ENCODE peak calls at places on chromosomes 13 and 19, in six cellular contexts. One of them, this sample, is unnamed.

GRCh38 chr19:16197188-16197621 is 506 bp upstream of the AP1M1 start:
- DNase-seq in A549: no peak
- DNase-seq in HepG2: peak
- DNase-seq in K562: no peak
- DNase-seq in GM12878: no peak
- DNase-seq in endothelial cell of umbilical vein: peak
- DNase-seq in this sample: no peak

GRCh38 chr19:9847087-9847671 is 12.1 kb downstream of the PIN1 start:
- DNase-seq in A549: peak
- DNase-seq in HepG2: peak
- DNase-seq in K562: peak
- DNase-seq in GM12878: no peak
- DNase-seq in endothelial cell of umbilical vein: peak
- DNase-seq in this sample: peak

GRCh38 chr13:77833331-77833863 is 85.2 kb downstream of the EDNRB start:
- DNase-seq in A549: no peak
- DNase-seq in HepG2: no peak
- DNase-seq in K562: no peak
- DNase-seq in GM12878: no peak
- DNase-seq in endothelial cell of umbilical vein: no peak
- DNase-seq in this sample: no peak

GRCh38 chr13:94192576-94192975 is 286.9 kb downstream of the DCT start:
- DNase-seq in A549: peak
- DNase-seq in HepG2: peak
- DNase-seq in K562: peak
- DNase-seq in GM12878: no peak
- DNase-seq in endothelial cell of umbilical vein: no peak
- DNase-seq in this sample: peak

GRCh38 chr19:50909240-50910070 is 1.7 kb downstream of the KLK4 start:
- DNase-seq in A549: peak
- DNase-seq in HepG2: peak
- DNase-seq in K562: peak
- DNase-seq in GM12878: no peak
- DNase-seq in endothelial cell of umbilical vein: peak
- DNase-seq in this sample: peak

GRCh38 chr13:107099661-107100060 is 531.7 kb upstream of the ARGLU1 start:
- DNase-seq in A549: no peak
- DNase-seq in HepG2: no peak
- DNase-seq in K562: no peak
- DNase-seq in GM12878: no peak
- DNase-seq in endothelial cell of umbilical vein: no peak
- DNase-seq in this sample: no peak

GRCh38 chr13:50646070-50646469 is 197.4 kb downstream of the DLEU7 start:
- DNase-seq in A549: no peak
- DNase-seq in HepG2: no peak
- DNase-seq in K562: no peak
- DNase-seq in GM12878: no peak
- DNase-seq in endothelial cell of umbilical vein: no peak
- DNase-seq in this sample: no peak

GRCh38 chr19:1651548-1652394 is 644 bp downstream of the TCF3 start:
- DNase-seq in A549: no peak
- DNase-seq in HepG2: no peak
- DNase-seq in K562: peak
- DNase-seq in GM12878: no peak
- DNase-seq in endothelial cell of umbilical vein: peak
- DNase-seq in this sample: peak

GRCh38 chr19:18597809-18598660 is 8.6 kb downstream of the CRLF1 start:
- DNase-seq in A549: no peak
- DNase-seq in HepG2: no peak
- DNase-seq in K562: no peak
- DNase-seq in GM12878: no peak
- DNase-seq in endothelial cell of umbilical vein: no peak
- DNase-seq in this sample: no peak

GRCh38 chr13:21528616-21529015 is 69.5 kb upstream of the ZDHHC20 start:
- DNase-seq in A549: no peak
- DNase-seq in HepG2: no peak
- DNase-seq in K562: no peak
- DNase-seq in GM12878: no peak
- DNase-seq in endothelial cell of umbilical vein: no peak
- DNase-seq in this sample: no peak

GRCh38 chr19:952680-953500 is 27.1 kb downstream of the ARID3A start:
- DNase-seq in A549: no peak
- DNase-seq in HepG2: peak
- DNase-seq in K562: peak
- DNase-seq in GM12878: no peak
- DNase-seq in endothelial cell of umbilical vein: no peak
- DNase-seq in this sample: peak

GRCh38 chr13:99652901-99653300 is 151.6 kb downstream of the TM9SF2 start:
- DNase-seq in A549: no peak
- DNase-seq in HepG2: no peak
- DNase-seq in K562: no peak
- DNase-seq in GM12878: no peak
- DNase-seq in endothelial cell of umbilical vein: no peak
- DNase-seq in this sample: no peak

GRCh38 chr19:45809643-45810159 is 5.4 kb downstream of the RSPH6A start:
- DNase-seq in A549: peak
- DNase-seq in HepG2: no peak
- DNase-seq in K562: peak
- DNase-seq in GM12878: no peak
- DNase-seq in endothelial cell of umbilical vein: peak
- DNase-seq in this sample: peak

GRCh38 chr19:50759886-50760285 is 10.4 kb upstream of the GPR32 start:
- DNase-seq in A549: peak
- DNase-seq in HepG2: peak
- DNase-seq in K562: peak
- DNase-seq in GM12878: no peak
- DNase-seq in endothelial cell of umbilical vein: peak
- DNase-seq in this sample: peak

GRCh38 chr13:35388979-35389378 is 87.5 kb downstream of the MAB21L1 start:
- DNase-seq in A549: no peak
- DNase-seq in HepG2: no peak
- DNase-seq in K562: no peak
- DNase-seq in GM12878: no peak
- DNase-seq in endothelial cell of umbilical vein: peak
- DNase-seq in this sample: no peak

GRCh38 chr13:79185580-79185979 is 220.5 kb downstream of the RBM26 start:
- DNase-seq in A549: no peak
- DNase-seq in HepG2: peak
- DNase-seq in K562: no peak
- DNase-seq in GM12878: no peak
- DNase-seq in endothelial cell of umbilical vein: no peak
- DNase-seq in this sample: peak

GRCh38 chr13:76516013-76516412 is 370.2 kb downstream of the KCTD12 start:
- DNase-seq in A549: no peak
- DNase-seq in HepG2: no peak
- DNase-seq in K562: no peak
- DNase-seq in GM12878: no peak
- DNase-seq in endothelial cell of umbilical vein: no peak
- DNase-seq in this sample: no peak

GRCh38 chr13:83449666-83450395 is 432.4 kb downstream of the SLITRK1 start:
- DNase-seq in A549: peak
- DNase-seq in HepG2: no peak
- DNase-seq in K562: no peak
- DNase-seq in GM12878: no peak
- DNase-seq in endothelial cell of umbilical vein: no peak
- DNase-seq in this sample: no peak

GRCh38 chr19:46979770-46980105 is 39.9 kb upstream of the NPAS1 start:
- DNase-seq in A549: no peak
- DNase-seq in HepG2: no peak
- DNase-seq in K562: no peak
- DNase-seq in GM12878: no peak
- DNase-seq in endothelial cell of umbilical vein: no peak
- DNase-seq in this sample: no peak

GRCh38 chr19:7562646-7563393 is 27.3 kb downstream of the PNPLA6 start:
- DNase-seq in A549: no peak
- DNase-seq in HepG2: no peak
- DNase-seq in K562: peak
- DNase-seq in GM12878: no peak
- DNase-seq in endothelial cell of umbilical vein: no peak
- DNase-seq in this sample: peak

GRCh38 chr19:34148672-34149185 is 23.6 kb upstream of the LSM14A start:
- DNase-seq in A549: no peak
- DNase-seq in HepG2: no peak
- DNase-seq in K562: no peak
- DNase-seq in GM12878: no peak
- DNase-seq in endothelial cell of umbilical vein: no peak
- DNase-seq in this sample: no peak

GRCh38 chr19:45469132-45469834 is 1.5 kb downstream of the FOSB start:
- DNase-seq in A549: peak
- DNase-seq in HepG2: peak
- DNase-seq in K562: peak
- DNase-seq in GM12878: peak
- DNase-seq in endothelial cell of umbilical vein: peak
- DNase-seq in this sample: peak

GRCh38 chr13:36357692-36358091 is 11.5 kb upstream of the SPART start:
- DNase-seq in A549: no peak
- DNase-seq in HepG2: no peak
- DNase-seq in K562: no peak
- DNase-seq in GM12878: no peak
- DNase-seq in endothelial cell of umbilical vein: no peak
- DNase-seq in this sample: no peak

GRCh38 chr19:13078897-13079541 is 23.6 kb downstream of the LYL1 start:
- DNase-seq in A549: no peak
- DNase-seq in HepG2: no peak
- DNase-seq in K562: no peak
- DNase-seq in GM12878: no peak
- DNase-seq in endothelial cell of umbilical vein: no peak
- DNase-seq in this sample: no peak

GRCh38 chr13:98450012-98450411 is 126.9 kb downstream of the STK24 start:
- DNase-seq in A549: no peak
- DNase-seq in HepG2: no peak
- DNase-seq in K562: no peak
- DNase-seq in GM12878: no peak
- DNase-seq in endothelial cell of umbilical vein: no peak
- DNase-seq in this sample: no peak

GRCh38 chr13:34833562-34834182 is 108.4 kb upstream of the NBEA start:
- DNase-seq in A549: peak
- DNase-seq in HepG2: no peak
- DNase-seq in K562: no peak
- DNase-seq in GM12878: no peak
- DNase-seq in endothelial cell of umbilical vein: peak
- DNase-seq in this sample: peak

GRCh38 chr19:10988380-10988779 is 27.6 kb downstream of the SMARCA4 start:
- DNase-seq in A549: no peak
- DNase-seq in HepG2: no peak
- DNase-seq in K562: no peak
- DNase-seq in GM12878: no peak
- DNase-seq in endothelial cell of umbilical vein: no peak
- DNase-seq in this sample: no peak
- TF ChIP-seq MYC in A549: no peak
- TF ChIP-seq MYC in HepG2: no peak
- TF ChIP-seq MYC in K562: no peak
- TF ChIP-seq MYC in GM12878: no peak
- TF ChIP-seq MYC in endothelial cell of umbilical vein: no peak
- TF ChIP-seq MYC in this sample: no peak

GRCh38 chr19:49440439-49441209 is 703 bp downstream of the SLC17A7 start:
- DNase-seq in A549: no peak
- DNase-seq in HepG2: no peak
- DNase-seq in K562: no peak
- DNase-seq in GM12878: no peak
- DNase-seq in endothelial cell of umbilical vein: no peak
- DNase-seq in this sample: no peak

GRCh38 chr19:49442793-49443365 is 1.6 kb upstream of the SLC17A7 start:
- DNase-seq in A549: peak
- DNase-seq in HepG2: peak
- DNase-seq in K562: peak
- DNase-seq in GM12878: no peak
- DNase-seq in endothelial cell of umbilical vein: peak
- DNase-seq in this sample: peak

GRCh38 chr19:49442354-49442753 is 1.0 kb upstream of the SLC17A7 start:
- DNase-seq in A549: peak
- DNase-seq in HepG2: no peak
- DNase-seq in K562: no peak
- DNase-seq in GM12878: no peak
- DNase-seq in endothelial cell of umbilical vein: no peak
- DNase-seq in this sample: no peak

GRCh38 chr19:49441210-49441959 is at the start of gene SLC17A7:
- DNase-seq in A549: peak
- DNase-seq in HepG2: no peak
- DNase-seq in K562: peak
- DNase-seq in GM12878: no peak
- DNase-seq in endothelial cell of umbilical vein: no peak
- DNase-seq in this sample: no peak

GRCh38 chr19:49441960-49442350 is 628 bp upstream of the SLC17A7 start:
- DNase-seq in A549: no peak
- DNase-seq in HepG2: no peak
- DNase-seq in K562: no peak
- DNase-seq in GM12878: no peak
- DNase-seq in endothelial cell of umbilical vein: no peak
- DNase-seq in this sample: no peak
- H3K4me3 ChIP-seq in A549: peak
- H3K4me3 ChIP-seq in HepG2: peak
- H3K4me3 ChIP-seq in K562: peak
- H3K4me3 ChIP-seq in GM12878: no peak
- H3K4me3 ChIP-seq in endothelial cell of umbilical vein: no peak
- H3K4me3 ChIP-seq in this sample: no peak

GRCh38 chr19:38850976-38851621 is 1.3 kb upstream of the HNRNPL start:
- DNase-seq in A549: no peak
- DNase-seq in HepG2: no peak
- DNase-seq in K562: peak
- DNase-seq in GM12878: no peak
- DNase-seq in endothelial cell of umbilical vein: peak
- DNase-seq in this sample: no peak
- TF ChIP-seq MYC in A549: no peak
- TF ChIP-seq MYC in HepG2: no peak
- TF ChIP-seq MYC in K562: no peak
- TF ChIP-seq MYC in GM12878: no peak
- TF ChIP-seq MYC in endothelial cell of umbilical vein: no peak
- TF ChIP-seq MYC in this sample: no peak

DNA sequence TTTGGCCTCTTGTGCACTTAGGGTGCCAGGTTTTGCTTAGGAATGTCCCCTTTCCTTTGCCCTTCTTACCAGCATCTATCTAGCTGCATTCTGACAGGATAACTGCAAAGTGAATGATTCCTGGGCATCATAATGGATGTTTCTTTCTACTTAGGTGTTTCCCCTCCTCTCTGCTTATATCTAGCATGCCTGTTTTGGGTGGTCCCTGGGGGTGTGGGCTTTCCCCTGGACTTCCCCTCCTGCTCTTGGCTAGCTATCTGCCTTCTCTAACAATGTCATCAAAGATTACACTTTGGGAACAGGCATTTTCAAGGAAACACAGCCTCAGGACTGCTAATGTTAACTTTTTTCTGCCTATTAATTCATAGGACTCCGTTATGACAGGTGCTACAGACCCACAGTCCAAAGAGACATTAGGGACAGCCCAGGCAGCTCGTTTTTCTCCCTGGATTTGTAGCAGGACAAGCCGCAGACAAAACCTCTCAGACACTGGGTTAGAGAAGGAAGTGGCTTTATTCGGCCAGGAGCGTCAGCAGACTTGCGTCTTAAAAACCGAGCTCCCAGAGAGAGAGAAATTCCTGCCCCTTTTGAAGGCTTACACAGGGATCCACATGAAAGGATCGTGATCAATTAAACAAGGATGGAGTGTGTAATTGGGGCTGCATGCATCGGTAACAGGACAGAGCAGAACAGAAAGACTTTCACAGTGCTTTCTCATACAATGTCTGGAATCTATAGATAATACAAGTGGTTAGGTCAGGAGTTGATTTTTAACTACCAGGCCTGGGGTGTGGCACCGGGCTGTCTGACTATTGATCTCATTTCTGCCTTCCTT is 17.3 kb downstream of the ZNF700 start:
- DNase-seq in A549: no peak
- DNase-seq in HepG2: no peak
- DNase-seq in K562: no peak
- DNase-seq in GM12878: no peak
- DNase-seq in endothelial cell of umbilical vein: no peak
- DNase-seq in this sample: no peak
- H3K4me3 ChIP-seq in A549: no peak
- H3K4me3 ChIP-seq in HepG2: no peak
- H3K4me3 ChIP-seq in K562: no peak
- H3K4me3 ChIP-seq in GM12878: peak
- H3K4me3 ChIP-seq in endothelial cell of umbilical vein: no peak
- H3K4me3 ChIP-seq in this sample: no peak